ENCODE peak calls at places on chromosome 11, in six cellular contexts. One of them, this sample, is unnamed.

GRCh38 chr11:256952-257737 is 20.4 kb downstream of the PSMD13 start:
- DNase-seq in GM12878: no peak
- DNase-seq in HepG2: no peak
- DNase-seq in K562: no peak
- DNase-seq in H1: no peak
- DNase-seq in SK-N-SH: no peak
- DNase-seq in this sample: peak; percentile 30

GRCh38 chr11:104028476-104028875 is 8.0 kb upstream of the DDI1 start:
- DNase-seq in GM12878: no peak
- DNase-seq in SK-N-SH: no peak
- DNase-seq in K562: no peak
- DNase-seq in H1: no peak
- DNase-seq in HepG2: no peak
- DNase-seq in this sample: no peak

GRCh38 chr11:70207531-70208131 is 4.5 kb downstream of the FADD start:
- DNase-seq in SK-N-SH: no peak
- DNase-seq in H1: no peak
- DNase-seq in GM12878: no peak
- DNase-seq in K562: no peak
- DNase-seq in HepG2: no peak
- DNase-seq in this sample: no peak

GRCh38 chr11:123183391-123184099 is 11.5 kb downstream of the CLMP start:
- DNase-seq in SK-N-SH: no peak
- DNase-seq in HepG2: no peak
- DNase-seq in GM12878: no peak
- DNase-seq in K562: no peak
- DNase-seq in H1: no peak
- DNase-seq in this sample: no peak

GRCh38 chr11:120023551-120023950 is 114.4 kb downstream of the TRIM29 start:
- DNase-seq in K562: no peak
- DNase-seq in SK-N-SH: no peak
- DNase-seq in HepG2: no peak
- DNase-seq in H1: no peak
- DNase-seq in GM12878: no peak
- DNase-seq in this sample: no peak

GRCh38 chr11:15818132-15818842 is 538.1 kb downstream of the SOX6 start:
- DNase-seq in H1: no peak
- DNase-seq in SK-N-SH: no peak
- DNase-seq in HepG2: no peak
- DNase-seq in K562: no peak
- DNase-seq in GM12878: no peak
- DNase-seq in this sample: no peak

GRCh38 chr11:45384016-45384415 is 97.9 kb upstream of the SYT13 start:
- DNase-seq in GM12878: no peak
- DNase-seq in H1: no peak
- DNase-seq in SK-N-SH: no peak
- DNase-seq in HepG2: no peak
- DNase-seq in K562: no peak
- DNase-seq in this sample: no peak

GRCh38 chr11:111977141-111978027 is 40.2 kb downstream of the DIXDC1 start:
- DNase-seq in SK-N-SH: peak; percentile 90
- DNase-seq in HepG2: no peak
- DNase-seq in H1: no peak
- DNase-seq in K562: no peak
- DNase-seq in GM12878: no peak
- DNase-seq in this sample: no peak

GRCh38 chr11:72735495-72736027 is 16.6 kb downstream of the ARAP1 start:
- DNase-seq in HepG2: peak; percentile 47
- DNase-seq in H1: no peak
- DNase-seq in SK-N-SH: peak; percentile 89
- DNase-seq in GM12878: no peak
- DNase-seq in K562: peak; percentile 51
- DNase-seq in this sample: no peak

GRCh38 chr11:88523362-88524028 is 186.0 kb upstream of the CTSC start:
- DNase-seq in HepG2: no peak
- DNase-seq in GM12878: no peak
- DNase-seq in SK-N-SH: no peak
- DNase-seq in K562: no peak
- DNase-seq in H1: no peak
- DNase-seq in this sample: peak; percentile 75

GRCh38 chr11:50379484-50379883 is 346.8 kb downstream of the OR4C45 start:
- DNase-seq in K562: no peak
- DNase-seq in HepG2: no peak
- DNase-seq in GM12878: no peak
- DNase-seq in SK-N-SH: no peak
- DNase-seq in H1: no peak
- DNase-seq in this sample: no peak

GRCh38 chr11:128684582-128685382 is 9.1 kb upstream of the FLI1 start:
- DNase-seq in GM12878: no peak
- DNase-seq in H1: no peak
- DNase-seq in K562: no peak
- DNase-seq in HepG2: no peak
- DNase-seq in SK-N-SH: no peak
- DNase-seq in this sample: no peak

GRCh38 chr11:134120921-134121526 is 52.2 kb downstream of the JAM3 start:
- DNase-seq in GM12878: no peak
- DNase-seq in H1: no peak
- DNase-seq in K562: no peak
- DNase-seq in HepG2: no peak
- DNase-seq in SK-N-SH: peak; percentile 61
- DNase-seq in this sample: no peak

GRCh38 chr11:8374716-8375115 is 111.0 kb upstream of the LMO1 start:
- DNase-seq in HepG2: no peak
- DNase-seq in SK-N-SH: no peak
- DNase-seq in H1: no peak
- DNase-seq in GM12878: no peak
- DNase-seq in K562: no peak
- DNase-seq in this sample: no peak

GRCh38 chr11:46203746-46204145 is 73.7 kb upstream of the CREB3L1 start:
- DNase-seq in K562: no peak
- DNase-seq in GM12878: no peak
- DNase-seq in H1: no peak
- DNase-seq in SK-N-SH: no peak
- DNase-seq in HepG2: no peak
- DNase-seq in this sample: no peak

GRCh38 chr11:58006940-58007339 is 16.7 kb upstream of the OR9Q1 start:
- DNase-seq in SK-N-SH: no peak
- DNase-seq in GM12878: no peak
- DNase-seq in H1: no peak
- DNase-seq in K562: no peak
- DNase-seq in HepG2: no peak
- DNase-seq in this sample: no peak

GRCh38 chr11:14969922-14970323 is 2.2 kb downstream of the CALCA start:
- DNase-seq in GM12878: no peak
- DNase-seq in H1: peak; percentile 49
- DNase-seq in HepG2: peak; percentile 28
- DNase-seq in SK-N-SH: peak; percentile 68
- DNase-seq in K562: peak; percentile 37
- DNase-seq in this sample: peak; percentile 54

GRCh38 chr11:8296872-8297271 is 33.2 kb upstream of the LMO1 start:
- DNase-seq in GM12878: no peak
- DNase-seq in K562: no peak
- DNase-seq in HepG2: no peak
- DNase-seq in H1: no peak
- DNase-seq in SK-N-SH: no peak
- DNase-seq in this sample: no peak

GRCh38 chr11:123577081-123577598 is 77.3 kb downstream of the SCN3B start:
- DNase-seq in H1: peak; percentile 41
- DNase-seq in GM12878: no peak
- DNase-seq in K562: peak; percentile 84
- DNase-seq in HepG2: peak; percentile 16
- DNase-seq in SK-N-SH: peak; percentile 91
- DNase-seq in this sample: peak; percentile 26

GRCh38 chr11:103436131-103436770 is 327.0 kb downstream of the DYNC2H1 start:
- DNase-seq in HepG2: no peak
- DNase-seq in SK-N-SH: no peak
- DNase-seq in K562: no peak
- DNase-seq in H1: no peak
- DNase-seq in GM12878: no peak
- DNase-seq in this sample: no peak

GRCh38 chr11:134158023-134158422 is 65.7 kb downstream of the NCAPD3 start:
- DNase-seq in HepG2: no peak
- DNase-seq in SK-N-SH: no peak
- DNase-seq in H1: no peak
- DNase-seq in K562: no peak
- DNase-seq in GM12878: no peak
- DNase-seq in this sample: no peak

GRCh38 chr11:58494096-58494495 is 13.8 kb downstream of the OR5B21 start:
- DNase-seq in SK-N-SH: no peak
- DNase-seq in K562: no peak
- DNase-seq in GM12878: no peak
- DNase-seq in HepG2: no peak
- DNase-seq in H1: no peak
- DNase-seq in this sample: no peak

GRCh38 chr11:57309106-57310059 is 15.4 kb downstream of the TNKS1BP1 start:
- DNase-seq in SK-N-SH: no peak
- DNase-seq in H1: no peak
- DNase-seq in HepG2: no peak
- DNase-seq in K562: no peak
- DNase-seq in GM12878: no peak
- DNase-seq in this sample: no peak

GRCh38 chr11:114586797-114587196 is 8.8 kb downstream of the NXPE4 start:
- DNase-seq in GM12878: no peak
- DNase-seq in HepG2: no peak
- DNase-seq in H1: no peak
- DNase-seq in SK-N-SH: no peak
- DNase-seq in K562: no peak
- DNase-seq in this sample: no peak

GRCh38 chr11:27296406-27296994 is 66.5 kb downstream of the CCDC34 start:
- DNase-seq in GM12878: no peak
- DNase-seq in H1: no peak
- DNase-seq in HepG2: peak; percentile 44
- DNase-seq in K562: peak; percentile 34
- DNase-seq in SK-N-SH: peak; percentile 36
- DNase-seq in this sample: peak; percentile 1

GRCh38 chr11:72230764-72231365 is 6.3 kb downstream of the INPPL1 start:
- DNase-seq in HepG2: no peak
- DNase-seq in GM12878: no peak
- DNase-seq in K562: no peak
- DNase-seq in SK-N-SH: no peak
- DNase-seq in H1: no peak
- DNase-seq in this sample: no peak

GRCh38 chr11:79720115-79720514 is 279.3 kb upstream of the TENM4 start:
- DNase-seq in GM12878: no peak
- DNase-seq in H1: no peak
- DNase-seq in K562: no peak
- DNase-seq in SK-N-SH: no peak
- DNase-seq in HepG2: no peak
- DNase-seq in this sample: no peak

GRCh38 chr11:71420455-71421241 is 27.5 kb downstream of the DHCR7 start:
- DNase-seq in H1: peak; percentile 44
- DNase-seq in GM12878: peak; percentile 25
- DNase-seq in K562: peak; percentile 60
- DNase-seq in SK-N-SH: peak; percentile 63
- DNase-seq in HepG2: peak; percentile 48
- DNase-seq in this sample: peak; percentile 41

GRCh38 chr11:110345756-110346155 is 49.3 kb upstream of the RDX start:
- DNase-seq in SK-N-SH: no peak
- DNase-seq in K562: no peak
- DNase-seq in GM12878: peak; percentile 55
- DNase-seq in H1: no peak
- DNase-seq in HepG2: peak; percentile 30
- DNase-seq in this sample: no peak

DNA sequence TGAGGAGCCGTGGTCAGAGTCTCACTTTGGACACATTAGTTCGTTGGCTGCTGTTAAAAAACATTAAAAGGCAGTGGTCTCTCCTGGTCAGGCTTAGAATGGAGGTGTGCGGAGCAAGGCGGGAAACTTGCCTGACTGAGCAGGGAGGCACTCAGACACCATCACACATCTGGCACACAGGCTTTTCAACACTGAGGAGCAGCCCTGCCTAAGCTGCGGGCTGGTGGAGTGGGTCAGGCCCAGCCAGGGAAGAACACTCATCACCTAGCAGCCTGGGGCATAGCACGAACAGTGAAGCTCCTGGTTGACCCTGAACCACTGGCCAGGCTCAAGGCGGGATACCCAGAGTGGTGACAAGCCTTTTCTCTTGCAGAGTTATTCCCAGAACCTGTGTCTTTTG is 4.2 kb downstream of the KAT5 start:
- DNase-seq in K562: no peak
- DNase-seq in HepG2: no peak
- DNase-seq in SK-N-SH: no peak
- DNase-seq in H1: no peak
- DNase-seq in GM12878: no peak
- DNase-seq in this sample: no peak
- H3K4me3 ChIP-seq in K562: no peak overlapping the region
- H3K4me3 ChIP-seq in HepG2: no peak overlapping the region
- H3K4me3 ChIP-seq in SK-N-SH: no peak overlapping the region
- H3K4me3 ChIP-seq in H1: no peak overlapping the region
- H3K4me3 ChIP-seq in GM12878: no peak overlapping the region
- H3K4me3 ChIP-seq in this sample: no peak overlapping the region

GRCh38 chr11:34679681-34680080 is 58.8 kb downstream of the EHF start:
- DNase-seq in SK-N-SH: no peak
- DNase-seq in H1: no peak
- DNase-seq in HepG2: no peak
- DNase-seq in GM12878: no peak
- DNase-seq in K562: no peak
- DNase-seq in this sample: no peak
- H3K27ac ChIP-seq in SK-N-SH: no peak overlapping the region
- H3K27ac ChIP-seq in H1: no peak overlapping the region
- H3K27ac ChIP-seq in HepG2: no peak overlapping the region
- H3K27ac ChIP-seq in GM12878: no peak overlapping the region
- H3K27ac ChIP-seq in K562: no peak overlapping the region
- H3K27ac ChIP-seq in this sample: no peak overlapping the region

DNA sequence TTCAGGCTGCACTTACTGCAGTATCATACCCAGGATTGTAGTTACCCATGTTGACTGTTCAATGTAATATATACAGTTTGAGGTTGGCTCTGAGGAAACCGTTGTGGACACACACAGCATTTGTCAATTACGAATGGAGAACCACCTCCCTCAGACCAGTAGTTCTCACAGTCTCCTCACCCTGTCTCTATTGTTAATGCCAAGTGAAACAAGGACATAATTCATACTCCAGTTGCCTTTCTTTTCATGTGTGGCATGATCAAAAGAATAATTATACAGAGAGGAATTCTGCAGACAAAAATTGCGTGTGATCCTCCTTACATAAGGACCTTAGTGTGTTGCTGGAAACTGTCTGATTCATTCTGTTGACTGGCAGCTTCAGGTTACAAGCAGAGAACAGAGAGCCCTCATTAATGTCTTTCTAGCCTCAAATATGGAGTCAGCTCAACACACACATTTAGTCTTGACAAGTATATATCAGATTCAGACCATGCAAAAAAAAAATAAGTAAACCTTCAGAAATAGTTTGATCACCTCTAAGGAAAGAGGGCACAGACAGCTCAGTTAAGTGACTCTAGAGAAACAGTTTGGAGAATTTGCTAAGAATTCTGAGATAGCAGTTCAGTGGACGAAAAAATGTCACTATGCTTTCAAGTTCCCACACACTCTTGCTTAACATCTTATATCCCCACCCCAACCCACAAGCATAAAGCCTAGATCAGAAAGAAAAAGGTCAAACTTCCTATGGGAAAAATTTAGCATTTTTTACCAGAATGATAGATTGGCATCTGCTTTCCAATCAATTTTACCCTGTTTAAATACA is 96.1 kb downstream of the MAML2 start:
- DNase-seq in GM12878: no peak
- DNase-seq in HepG2: peak; percentile 86
- DNase-seq in H1: no peak
- DNase-seq in K562: no peak
- DNase-seq in SK-N-SH: no peak
- DNase-seq in this sample: peak; percentile 81
- TF ChIP-seq GABPA in GM12878: no peak
- TF ChIP-seq GABPA in HepG2: no peak
- TF ChIP-seq GABPA in H1: no peak
- TF ChIP-seq GABPA in K562: no peak
- TF ChIP-seq GABPA in SK-N-SH: no peak
- TF ChIP-seq GABPA in this sample: no peak

GRCh38 chr11:65042899-65043298 is 1.9 kb downstream of the SAC3D1 start:
- DNase-seq in K562: no peak
- DNase-seq in H1: no peak
- DNase-seq in SK-N-SH: no peak
- DNase-seq in HepG2: no peak
- DNase-seq in GM12878: no peak
- DNase-seq in this sample: no peak
- H3K4me3 ChIP-seq in K562: no peak overlapping the region
- H3K4me3 ChIP-seq in H1: no peak overlapping the region
- H3K4me3 ChIP-seq in SK-N-SH: no peak overlapping the region
- H3K4me3 ChIP-seq in HepG2: peak overlapping the region; percentile 89
- H3K4me3 ChIP-seq in GM12878: no peak overlapping the region
- H3K4me3 ChIP-seq in this sample: no peak overlapping the region